ENCODE peak calls at places on chromosomes 11 and 22, in six cellular contexts. H is H9, V is IMR-90, N is neuronal stem cell, S is mesenchymal stem cell, Q is H1. F is an unnamed sample. For H3K79me1, the result is how much of the 10 kb centered on the place peaks cover.

GRCh38 chr22:21052715-21053459 is 7.1 kb downstream of the LRRC74B start:
- DNase-seq in S (no peak), H (no peak), N (no peak), V (no peak), Q (no peak), F (no peak)

GRCh38 chr11:92739020-92739419 is 230.4 kb upstream of the MTNR1B start:
- DNase-seq in S (no peak), H (no peak), V (peak), N (no peak), Q (no peak), F (peak)

GRCh38 chr11:68935066-68935465 is 31.4 kb downstream of the IGHMBP2 start:
- DNase-seq in Q (no peak), H (no peak), N (no peak), S (no peak), V (no peak), F (no peak)

GRCh38 chr22:43811777-43812148 is 342 bp downstream of the EFCAB6 start:
- DNase-seq in H (no peak), S (peak), V (peak), Q (no peak), N (no peak), F (no peak)

GRCh38 chr11:67351275-67352005 is 1.9 kb downstream of the POLD4 start:
- DNase-seq in N (no peak), H (peak), V (peak), Q (peak), S (peak), F (peak)

GRCh38 chr11:45457649-45458048 is 171.5 kb upstream of the SYT13 start:
- DNase-seq in S (peak), N (no peak), V (peak), Q (no peak), H (no peak), F (peak)

GRCh38 chr11:58788355-58789023 is 56.0 kb downstream of the GLYATL2 start:
- DNase-seq in S (peak), H (peak), N (peak), Q (peak), V (peak), F (peak)

GRCh38 chr11:1295591-1295990 is 13.8 kb downstream of the TOLLIP start:
- DNase-seq in V (no peak), H (no peak), N (no peak), S (no peak), Q (no peak), F (no peak)

GRCh38 chr11:103183981-103184592 is 74.9 kb downstream of the DYNC2H1 start:
- DNase-seq in S (peak), H (no peak), N (no peak), V (no peak), Q (no peak), F (no peak)

GRCh38 chr11:70270877-70271634 is 566 bp downstream of the PPFIA1 start:
- DNase-seq in H (peak), Q (peak), N (peak), V (peak), S (peak), F (peak)

GRCh38 chr22:29254283-29254653 is 13.5 kb downstream of the RHBDD3 start:
- DNase-seq in V (no peak), Q (no peak), N (no peak), H (no peak), S (no peak), F (no peak)

DNA sequence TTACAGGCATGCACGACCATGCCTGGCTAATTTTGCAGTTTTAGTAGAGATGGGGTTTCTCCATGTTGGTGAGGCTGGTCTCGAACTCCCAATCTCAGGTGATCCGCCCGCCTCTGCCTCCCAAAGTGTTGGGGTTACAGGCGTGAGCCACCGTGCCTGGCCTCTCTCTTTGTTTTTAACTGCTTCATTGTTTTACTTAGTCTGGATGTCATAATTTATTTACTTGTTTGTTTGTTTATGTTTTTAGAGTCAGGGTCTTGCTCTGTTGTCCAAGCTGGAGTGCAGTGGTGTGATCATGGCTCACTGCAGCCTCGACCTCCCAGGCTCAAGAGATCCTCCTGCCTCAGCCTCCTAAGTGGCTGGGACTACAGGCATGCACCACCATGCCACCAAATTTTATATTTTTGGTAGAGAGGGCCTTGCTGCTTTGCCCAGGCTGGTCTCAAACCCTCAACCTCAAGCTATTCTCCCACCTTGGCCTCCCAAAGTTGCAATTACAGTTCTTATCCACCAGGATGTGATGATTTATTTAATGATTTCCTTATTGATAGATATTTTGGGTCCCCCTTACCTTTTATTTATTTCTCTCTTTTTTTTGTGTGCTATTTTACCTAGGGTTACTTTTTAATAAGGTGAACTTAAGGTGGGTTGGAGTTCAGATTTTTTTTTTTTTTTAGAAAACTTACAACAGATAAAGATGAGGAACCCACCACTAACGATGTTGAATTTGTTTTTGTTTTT is 52.6 kb upstream of the ADA2 start:
- DNase-seq in V (no peak), N (no peak), H (no peak), S (no peak), Q (no peak), F (no peak)
- H3K18ac ChIP-seq in V (no peak), N (peak), H (no peak), S (no peak), Q (no peak), F (no peak)

DNA sequence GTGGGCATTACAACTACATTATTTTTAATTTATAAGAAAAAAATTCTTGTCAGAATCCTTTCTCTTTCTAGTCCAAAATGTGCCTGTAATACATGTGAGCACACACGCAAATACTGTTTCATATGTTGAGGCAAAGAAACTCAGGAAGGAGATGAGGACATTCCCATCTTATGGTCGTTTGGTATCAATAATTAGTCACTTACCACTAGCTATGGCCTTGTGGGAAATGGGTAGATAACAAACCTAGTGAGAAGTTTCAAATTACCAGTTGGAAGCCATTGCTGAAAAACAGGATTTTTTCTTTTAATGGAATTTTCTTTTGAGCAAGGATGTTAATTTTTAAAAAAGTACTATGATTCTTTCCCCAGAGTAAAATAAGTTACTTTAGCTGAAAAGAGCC is 25.7 kb downstream of the AMOTL1 start:
- DNase-seq in S (peak), Q (no peak), N (no peak), H (no peak), V (peak), F (no peak)
- H3K79me1 ChIP-seq in S (under half), Q (under half), N (under half), H (under half), V (half or more), F (under half)

GRCh38 chr11:96680515-96680914 is 290.7 kb downstream of the JRKL start:
- DNase-seq in V (no peak), H (no peak), N (no peak), Q (no peak), S (no peak), F (no peak)
- H2AFZ ChIP-seq in V (no peak), H (no peak), N (no peak), Q (no peak), S (no peak), F (no peak)

GRCh38 chr11:94926271-94926625 is 47.1 kb downstream of the CWC15 start:
- DNase-seq in Q (no peak), H (no peak), N (no peak), S (peak), V (peak), F (no peak)
- H3K18ac ChIP-seq in Q (no peak), H (no peak), N (no peak), S (peak), V (peak), F (peak)

DNA sequence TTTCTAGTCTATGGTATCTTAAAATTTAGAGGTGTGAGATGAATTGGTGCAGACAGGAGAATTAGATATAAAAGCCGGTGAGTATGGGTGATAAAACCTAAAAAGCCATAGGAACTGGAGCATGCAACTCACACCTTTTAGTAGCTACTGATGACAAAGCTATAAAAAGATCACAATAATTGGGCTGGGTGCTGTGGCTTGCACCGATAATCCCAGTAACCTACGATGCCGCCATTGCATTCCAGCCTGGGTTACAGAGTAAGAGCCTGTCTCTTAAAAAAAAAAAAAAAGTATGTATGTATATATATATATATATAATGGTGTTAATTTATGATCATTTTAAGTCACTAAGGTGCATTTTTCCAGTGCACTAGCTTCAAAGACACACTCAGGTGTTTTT is 17.2 kb downstream of the WEE1 start:
- DNase-seq in V (no peak), N (no peak), S (no peak), H (no peak), Q (peak), F (no peak)
- H3K79me1 ChIP-seq in V (under half), N (under half), S (under half), H (under half), Q (under half), F (under half)

GRCh38 chr22:19767427-19768380 is 7.1 kb downstream of the TBX1 start:
- DNase-seq in N (no peak), V (no peak), S (no peak), Q (no peak), H (peak), F (peak)
- H2AFZ ChIP-seq in N (peak), V (peak), S (no peak), Q (no peak), H (no peak), F (no peak)

DNA sequence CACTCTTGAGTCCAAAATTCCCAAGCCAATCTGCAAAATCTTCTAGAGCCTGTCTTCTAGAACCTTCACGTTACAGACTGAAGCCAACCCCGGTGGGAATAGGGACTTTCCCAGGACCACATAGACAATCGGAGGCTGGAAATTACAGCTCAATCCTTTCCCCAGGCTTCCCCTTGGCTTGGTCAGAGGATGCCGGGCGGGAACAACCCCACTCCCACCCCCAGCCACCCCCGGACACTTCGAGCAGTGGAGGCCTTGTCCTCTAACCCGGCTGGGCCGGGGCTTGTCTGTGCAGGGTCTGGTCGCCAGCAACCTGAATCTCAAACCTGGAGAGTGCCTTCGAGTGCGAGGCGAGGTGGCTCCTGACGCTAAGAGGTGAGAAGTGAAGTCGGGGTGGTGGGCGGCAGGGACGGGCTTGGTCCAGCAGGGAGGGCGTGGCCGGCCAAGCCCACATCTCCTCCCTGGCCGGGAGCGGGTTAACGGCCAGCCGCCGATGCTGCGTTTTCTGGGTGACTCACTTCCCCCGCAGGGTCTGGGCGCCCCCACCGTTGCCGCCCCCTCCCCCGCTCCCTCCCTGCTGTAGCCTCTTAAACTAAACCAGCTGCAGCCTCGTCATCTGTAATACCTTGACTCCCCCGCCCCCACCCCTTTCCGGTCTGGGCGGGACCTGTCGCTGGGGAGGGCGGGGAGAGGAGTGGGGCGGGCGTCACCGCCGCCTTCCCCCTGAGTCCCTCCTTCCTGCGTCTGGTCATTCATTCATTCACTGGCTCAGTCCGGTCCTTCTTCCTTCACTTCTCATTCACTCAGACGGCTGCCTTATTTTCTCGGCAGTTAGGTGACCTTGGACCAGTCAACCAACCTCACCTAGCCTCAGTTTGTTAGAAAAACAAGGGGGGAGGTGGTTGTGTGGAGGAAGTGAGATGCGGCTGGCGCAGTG is 1.5 kb downstream of the LGALS1 start:
- DNase-seq in S (peak), Q (peak), H (peak), V (peak), N (peak), F (peak)
- H3K18ac ChIP-seq in S (peak), Q (peak), H (no peak), V (peak), N (peak), F (peak)

GRCh38 chr22:44985906-44986527 is 23.8 kb downstream of the PHF21B start:
- DNase-seq in S (no peak), Q (no peak), V (no peak), N (no peak), H (no peak), F (no peak)
- H3K79me1 ChIP-seq in S (under half), Q (under half), V (under half), N (under half), H (under half), F (under half)

GRCh38 chr11:64015935-64016468 is 19.7 kb upstream of the FLRT1 start:
- DNase-seq in H (no peak), Q (no peak), V (no peak), S (no peak), N (no peak), F (no peak)

GRCh38 chr11:64016512-64016911 is 19.2 kb upstream of the FLRT1 start:
- DNase-seq in S (no peak), H (no peak), N (no peak), Q (no peak), V (no peak), F (no peak)

GRCh38 chr11:64019106-64020031 is 16.4 kb upstream of the FLRT1 start:
- DNase-seq in V (no peak), N (no peak), S (no peak), H (no peak), Q (no peak), F (no peak)

GRCh38 chr11:64017950-64018224 is 17.8 kb upstream of the FLRT1 start:
- DNase-seq in H (no peak), Q (no peak), S (no peak), N (no peak), V (no peak), F (no peak)

DNA sequence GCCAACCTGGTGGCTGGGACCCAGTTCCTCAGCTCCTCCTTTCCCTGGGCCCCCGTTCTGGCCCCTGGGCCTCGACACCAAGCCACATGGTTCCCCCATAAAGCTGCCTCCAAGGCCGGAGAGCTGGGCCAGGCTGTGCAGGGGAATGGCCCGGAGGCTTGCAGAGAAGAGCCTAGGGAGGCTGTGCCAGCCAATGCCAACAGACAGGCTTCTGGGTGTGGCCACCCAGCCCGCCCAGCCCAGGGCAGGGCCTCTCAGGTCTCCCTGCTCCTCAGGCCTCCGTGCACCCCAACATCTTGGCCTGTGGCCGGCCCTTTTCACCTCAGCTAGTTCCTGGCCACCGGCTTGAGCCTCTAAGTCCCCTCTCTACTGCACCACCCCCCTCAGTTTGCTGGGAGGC is 17.4 kb upstream of the FLRT1 start:
- DNase-seq in V (no peak), N (no peak), H (no peak), Q (no peak), S (no peak), F (no peak)
- H2AFZ ChIP-seq in V (no peak), N (no peak), H (no peak), Q (no peak), S (no peak), F (no peak)